ENCODE peak calls at places on chromosomes 1 and 21, in ten cellular contexts. One of them, this sample, is unnamed.

GRCh38 chr1:118786454-118787155 is 201.5 kb downstream of the TBX15 start:
- DNase-seq in SW480: no peak
- DNase-seq in caudate nucleus: no peak
- DNase-seq in tibial artery: no peak
- DNase-seq in lower lobe of right lung: no peak
- DNase-seq in iris pigment epithelial cell: no peak
- DNase-seq in stimulated activated CD4-positive, alpha-beta T cell treated with anti-CD3 and anti-CD28 coated beads, Interleukin-4, amount 100 ng/mL, for 24 hours: no peak
- DNase-seq in activated CD4-positive, alpha-beta T cell treated with anti-CD3 and anti-CD28 coated beads for 1 hour: no peak
- DNase-seq in body of pancreas: no peak
- DNase-seq in MM.1S: no peak
- DNase-seq in this sample: no peak

GRCh38 chr21:35204850-35205564 is 155.9 kb upstream of the RUNX1 start:
- DNase-seq in SW480: no peak
- DNase-seq in caudate nucleus: peak
- DNase-seq in tibial artery: peak
- DNase-seq in lower lobe of right lung: peak
- DNase-seq in iris pigment epithelial cell: peak
- DNase-seq in stimulated activated CD4-positive, alpha-beta T cell treated with anti-CD3 and anti-CD28 coated beads, Interleukin-4, amount 100 ng/mL, for 24 hours: peak
- DNase-seq in activated CD4-positive, alpha-beta T cell treated with anti-CD3 and anti-CD28 coated beads for 1 hour: no peak
- DNase-seq in body of pancreas: peak
- DNase-seq in MM.1S: no peak
- DNase-seq in this sample: no peak

GRCh38 chr1:39608906-39609305 is 30.5 kb downstream of the HEYL start:
- DNase-seq in SW480: no peak
- DNase-seq in caudate nucleus: no peak
- DNase-seq in tibial artery: no peak
- DNase-seq in lower lobe of right lung: no peak
- DNase-seq in iris pigment epithelial cell: no peak
- DNase-seq in stimulated activated CD4-positive, alpha-beta T cell treated with anti-CD3 and anti-CD28 coated beads, Interleukin-4, amount 100 ng/mL, for 24 hours: no peak
- DNase-seq in activated CD4-positive, alpha-beta T cell treated with anti-CD3 and anti-CD28 coated beads for 1 hour: no peak
- DNase-seq in body of pancreas: no peak
- DNase-seq in MM.1S: no peak
- DNase-seq in this sample: no peak

GRCh38 chr1:30444404-30444803 is 279.0 kb downstream of the MATN1 start:
- DNase-seq in SW480: no peak
- DNase-seq in caudate nucleus: no peak
- DNase-seq in tibial artery: peak
- DNase-seq in lower lobe of right lung: no peak
- DNase-seq in iris pigment epithelial cell: no peak
- DNase-seq in stimulated activated CD4-positive, alpha-beta T cell treated with anti-CD3 and anti-CD28 coated beads, Interleukin-4, amount 100 ng/mL, for 24 hours: no peak
- DNase-seq in activated CD4-positive, alpha-beta T cell treated with anti-CD3 and anti-CD28 coated beads for 1 hour: no peak
- DNase-seq in body of pancreas: no peak
- DNase-seq in MM.1S: no peak
- DNase-seq in this sample: no peak

GRCh38 chr1:155892801-155893200 is 18.3 kb downstream of the RIT1 start:
- DNase-seq in SW480: peak
- DNase-seq in caudate nucleus: no peak
- DNase-seq in tibial artery: no peak
- DNase-seq in lower lobe of right lung: no peak
- DNase-seq in iris pigment epithelial cell: peak
- DNase-seq in stimulated activated CD4-positive, alpha-beta T cell treated with anti-CD3 and anti-CD28 coated beads, Interleukin-4, amount 100 ng/mL, for 24 hours: no peak
- DNase-seq in activated CD4-positive, alpha-beta T cell treated with anti-CD3 and anti-CD28 coated beads for 1 hour: no peak
- DNase-seq in body of pancreas: no peak
- DNase-seq in MM.1S: no peak
- DNase-seq in this sample: no peak

GRCh38 chr1:108064255-108064654 is 99.3 kb upstream of the VAV3 start:
- DNase-seq in SW480: no peak
- DNase-seq in caudate nucleus: no peak
- DNase-seq in tibial artery: no peak
- DNase-seq in lower lobe of right lung: no peak
- DNase-seq in iris pigment epithelial cell: no peak
- DNase-seq in stimulated activated CD4-positive, alpha-beta T cell treated with anti-CD3 and anti-CD28 coated beads, Interleukin-4, amount 100 ng/mL, for 24 hours: no peak
- DNase-seq in activated CD4-positive, alpha-beta T cell treated with anti-CD3 and anti-CD28 coated beads for 1 hour: no peak
- DNase-seq in body of pancreas: no peak
- DNase-seq in MM.1S: no peak
- DNase-seq in this sample: no peak

GRCh38 chr1:110171134-110171733 is 20.9 kb downstream of the SLC6A17 start:
- DNase-seq in SW480: no peak
- DNase-seq in caudate nucleus: no peak
- DNase-seq in tibial artery: no peak
- DNase-seq in lower lobe of right lung: no peak
- DNase-seq in iris pigment epithelial cell: no peak
- DNase-seq in stimulated activated CD4-positive, alpha-beta T cell treated with anti-CD3 and anti-CD28 coated beads, Interleukin-4, amount 100 ng/mL, for 24 hours: no peak
- DNase-seq in activated CD4-positive, alpha-beta T cell treated with anti-CD3 and anti-CD28 coated beads for 1 hour: no peak
- DNase-seq in body of pancreas: no peak
- DNase-seq in MM.1S: no peak
- DNase-seq in this sample: no peak

GRCh38 chr1:228400692-228401454 is 5.8 kb downstream of the TRIM11 start:
- DNase-seq in SW480: no peak
- DNase-seq in caudate nucleus: no peak
- DNase-seq in tibial artery: peak
- DNase-seq in lower lobe of right lung: no peak
- DNase-seq in iris pigment epithelial cell: no peak
- DNase-seq in stimulated activated CD4-positive, alpha-beta T cell treated with anti-CD3 and anti-CD28 coated beads, Interleukin-4, amount 100 ng/mL, for 24 hours: no peak
- DNase-seq in activated CD4-positive, alpha-beta T cell treated with anti-CD3 and anti-CD28 coated beads for 1 hour: no peak
- DNase-seq in body of pancreas: no peak
- DNase-seq in MM.1S: no peak
- DNase-seq in this sample: no peak

GRCh38 chr1:156781585-156782186 is 14.4 kb downstream of the PRCC start:
- DNase-seq in SW480: no peak
- DNase-seq in caudate nucleus: no peak
- DNase-seq in tibial artery: no peak
- DNase-seq in lower lobe of right lung: no peak
- DNase-seq in iris pigment epithelial cell: peak
- DNase-seq in stimulated activated CD4-positive, alpha-beta T cell treated with anti-CD3 and anti-CD28 coated beads, Interleukin-4, amount 100 ng/mL, for 24 hours: no peak
- DNase-seq in activated CD4-positive, alpha-beta T cell treated with anti-CD3 and anti-CD28 coated beads for 1 hour: no peak
- DNase-seq in body of pancreas: no peak
- DNase-seq in MM.1S: no peak
- DNase-seq in this sample: no peak

GRCh38 chr1:218665216-218665615 is 320.1 kb downstream of the TGFB2 start:
- DNase-seq in SW480: no peak
- DNase-seq in caudate nucleus: no peak
- DNase-seq in tibial artery: peak
- DNase-seq in lower lobe of right lung: no peak
- DNase-seq in iris pigment epithelial cell: peak
- DNase-seq in stimulated activated CD4-positive, alpha-beta T cell treated with anti-CD3 and anti-CD28 coated beads, Interleukin-4, amount 100 ng/mL, for 24 hours: no peak
- DNase-seq in activated CD4-positive, alpha-beta T cell treated with anti-CD3 and anti-CD28 coated beads for 1 hour: no peak
- DNase-seq in body of pancreas: no peak
- DNase-seq in MM.1S: no peak
- DNase-seq in this sample: no peak

GRCh38 chr1:27485363-27485762 is 4.6 kb downstream of the WASF2 start:
- DNase-seq in SW480: no peak
- DNase-seq in caudate nucleus: no peak
- DNase-seq in tibial artery: no peak
- DNase-seq in lower lobe of right lung: no peak
- DNase-seq in iris pigment epithelial cell: no peak
- DNase-seq in stimulated activated CD4-positive, alpha-beta T cell treated with anti-CD3 and anti-CD28 coated beads, Interleukin-4, amount 100 ng/mL, for 24 hours: no peak
- DNase-seq in activated CD4-positive, alpha-beta T cell treated with anti-CD3 and anti-CD28 coated beads for 1 hour: no peak
- DNase-seq in body of pancreas: no peak
- DNase-seq in MM.1S: no peak
- DNase-seq in this sample: no peak

GRCh38 chr1:214983126-214983869 is 99.2 kb upstream of the KCNK2 start:
- DNase-seq in SW480: peak
- DNase-seq in caudate nucleus: no peak
- DNase-seq in tibial artery: no peak
- DNase-seq in lower lobe of right lung: no peak
- DNase-seq in iris pigment epithelial cell: peak
- DNase-seq in stimulated activated CD4-positive, alpha-beta T cell treated with anti-CD3 and anti-CD28 coated beads, Interleukin-4, amount 100 ng/mL, for 24 hours: no peak
- DNase-seq in activated CD4-positive, alpha-beta T cell treated with anti-CD3 and anti-CD28 coated beads for 1 hour: no peak
- DNase-seq in body of pancreas: no peak
- DNase-seq in MM.1S: no peak
- DNase-seq in this sample: no peak

GRCh38 chr1:59146651-59147358 is 150.1 kb upstream of the FGGY start:
- DNase-seq in SW480: peak
- DNase-seq in caudate nucleus: no peak
- DNase-seq in tibial artery: peak
- DNase-seq in lower lobe of right lung: peak
- DNase-seq in iris pigment epithelial cell: peak
- DNase-seq in stimulated activated CD4-positive, alpha-beta T cell treated with anti-CD3 and anti-CD28 coated beads, Interleukin-4, amount 100 ng/mL, for 24 hours: peak
- DNase-seq in activated CD4-positive, alpha-beta T cell treated with anti-CD3 and anti-CD28 coated beads for 1 hour: peak
- DNase-seq in body of pancreas: peak
- DNase-seq in MM.1S: peak
- DNase-seq in this sample: no peak

GRCh38 chr1:156533568-156534220 is 33.1 kb upstream of the MEF2D start:
- DNase-seq in SW480: no peak
- DNase-seq in caudate nucleus: no peak
- DNase-seq in tibial artery: no peak
- DNase-seq in lower lobe of right lung: no peak
- DNase-seq in iris pigment epithelial cell: no peak
- DNase-seq in stimulated activated CD4-positive, alpha-beta T cell treated with anti-CD3 and anti-CD28 coated beads, Interleukin-4, amount 100 ng/mL, for 24 hours: no peak
- DNase-seq in activated CD4-positive, alpha-beta T cell treated with anti-CD3 and anti-CD28 coated beads for 1 hour: no peak
- DNase-seq in body of pancreas: no peak
- DNase-seq in MM.1S: no peak
- DNase-seq in this sample: no peak

GRCh38 chr1:240831191-240831631 is 219.3 kb upstream of the GREM2 start:
- DNase-seq in SW480: no peak
- DNase-seq in caudate nucleus: no peak
- DNase-seq in tibial artery: no peak
- DNase-seq in lower lobe of right lung: no peak
- DNase-seq in iris pigment epithelial cell: peak
- DNase-seq in stimulated activated CD4-positive, alpha-beta T cell treated with anti-CD3 and anti-CD28 coated beads, Interleukin-4, amount 100 ng/mL, for 24 hours: no peak
- DNase-seq in activated CD4-positive, alpha-beta T cell treated with anti-CD3 and anti-CD28 coated beads for 1 hour: no peak
- DNase-seq in body of pancreas: no peak
- DNase-seq in MM.1S: no peak
- DNase-seq in this sample: no peak

GRCh38 chr1:10252508-10252907 is 42.1 kb downstream of the KIF1B start:
- DNase-seq in SW480: no peak
- DNase-seq in caudate nucleus: no peak
- DNase-seq in tibial artery: no peak
- DNase-seq in lower lobe of right lung: no peak
- DNase-seq in iris pigment epithelial cell: peak
- DNase-seq in stimulated activated CD4-positive, alpha-beta T cell treated with anti-CD3 and anti-CD28 coated beads, Interleukin-4, amount 100 ng/mL, for 24 hours: no peak
- DNase-seq in activated CD4-positive, alpha-beta T cell treated with anti-CD3 and anti-CD28 coated beads for 1 hour: no peak
- DNase-seq in body of pancreas: no peak
- DNase-seq in MM.1S: no peak
- DNase-seq in this sample: no peak

GRCh38 chr1:67748630-67749029 is 63.6 kb downstream of the GADD45A start:
- DNase-seq in SW480: peak
- DNase-seq in caudate nucleus: no peak
- DNase-seq in tibial artery: no peak
- DNase-seq in lower lobe of right lung: no peak
- DNase-seq in iris pigment epithelial cell: peak
- DNase-seq in stimulated activated CD4-positive, alpha-beta T cell treated with anti-CD3 and anti-CD28 coated beads, Interleukin-4, amount 100 ng/mL, for 24 hours: no peak
- DNase-seq in activated CD4-positive, alpha-beta T cell treated with anti-CD3 and anti-CD28 coated beads for 1 hour: no peak
- DNase-seq in body of pancreas: no peak
- DNase-seq in MM.1S: peak
- DNase-seq in this sample: no peak

GRCh38 chr1:71014110-71014509 is 33.5 kb downstream of the PTGER3 start:
- DNase-seq in SW480: peak
- DNase-seq in caudate nucleus: no peak
- DNase-seq in tibial artery: no peak
- DNase-seq in lower lobe of right lung: no peak
- DNase-seq in iris pigment epithelial cell: peak
- DNase-seq in stimulated activated CD4-positive, alpha-beta T cell treated with anti-CD3 and anti-CD28 coated beads, Interleukin-4, amount 100 ng/mL, for 24 hours: no peak
- DNase-seq in activated CD4-positive, alpha-beta T cell treated with anti-CD3 and anti-CD28 coated beads for 1 hour: no peak
- DNase-seq in body of pancreas: no peak
- DNase-seq in MM.1S: no peak
- DNase-seq in this sample: no peak

GRCh38 chr1:24309762-24310485 is 9.2 kb upstream of the GRHL3 start:
- DNase-seq in SW480: no peak
- DNase-seq in caudate nucleus: no peak
- DNase-seq in tibial artery: no peak
- DNase-seq in lower lobe of right lung: no peak
- DNase-seq in iris pigment epithelial cell: peak
- DNase-seq in stimulated activated CD4-positive, alpha-beta T cell treated with anti-CD3 and anti-CD28 coated beads, Interleukin-4, amount 100 ng/mL, for 24 hours: no peak
- DNase-seq in activated CD4-positive, alpha-beta T cell treated with anti-CD3 and anti-CD28 coated beads for 1 hour: no peak
- DNase-seq in body of pancreas: no peak
- DNase-seq in MM.1S: no peak
- DNase-seq in this sample: peak

GRCh38 chr21:25647632-25648031 is 8.6 kb downstream of the JAM2 start:
- DNase-seq in SW480: no peak
- DNase-seq in caudate nucleus: no peak
- DNase-seq in tibial artery: no peak
- DNase-seq in lower lobe of right lung: no peak
- DNase-seq in iris pigment epithelial cell: no peak
- DNase-seq in stimulated activated CD4-positive, alpha-beta T cell treated with anti-CD3 and anti-CD28 coated beads, Interleukin-4, amount 100 ng/mL, for 24 hours: no peak
- DNase-seq in activated CD4-positive, alpha-beta T cell treated with anti-CD3 and anti-CD28 coated beads for 1 hour: no peak
- DNase-seq in body of pancreas: no peak
- DNase-seq in MM.1S: no peak
- DNase-seq in this sample: no peak

GRCh38 chr1:237702161-237702560 is 188.6 kb downstream of the ZP4 start:
- DNase-seq in SW480: no peak
- DNase-seq in caudate nucleus: no peak
- DNase-seq in tibial artery: no peak
- DNase-seq in lower lobe of right lung: no peak
- DNase-seq in iris pigment epithelial cell: no peak
- DNase-seq in stimulated activated CD4-positive, alpha-beta T cell treated with anti-CD3 and anti-CD28 coated beads, Interleukin-4, amount 100 ng/mL, for 24 hours: no peak
- DNase-seq in activated CD4-positive, alpha-beta T cell treated with anti-CD3 and anti-CD28 coated beads for 1 hour: no peak
- DNase-seq in body of pancreas: no peak
- DNase-seq in MM.1S: peak
- DNase-seq in this sample: no peak

GRCh38 chr1:237670296-237670695 is 220.4 kb downstream of the ZP4 start:
- DNase-seq in SW480: no peak
- DNase-seq in caudate nucleus: no peak
- DNase-seq in tibial artery: no peak
- DNase-seq in lower lobe of right lung: no peak
- DNase-seq in iris pigment epithelial cell: no peak
- DNase-seq in stimulated activated CD4-positive, alpha-beta T cell treated with anti-CD3 and anti-CD28 coated beads, Interleukin-4, amount 100 ng/mL, for 24 hours: no peak
- DNase-seq in activated CD4-positive, alpha-beta T cell treated with anti-CD3 and anti-CD28 coated beads for 1 hour: no peak
- DNase-seq in body of pancreas: no peak
- DNase-seq in MM.1S: no peak
- DNase-seq in this sample: no peak

GRCh38 chr1:35777109-35777508 is 7.3 kb upstream of the CLSPN start:
- DNase-seq in SW480: no peak
- DNase-seq in caudate nucleus: no peak
- DNase-seq in tibial artery: no peak
- DNase-seq in lower lobe of right lung: no peak
- DNase-seq in iris pigment epithelial cell: no peak
- DNase-seq in stimulated activated CD4-positive, alpha-beta T cell treated with anti-CD3 and anti-CD28 coated beads, Interleukin-4, amount 100 ng/mL, for 24 hours: no peak
- DNase-seq in activated CD4-positive, alpha-beta T cell treated with anti-CD3 and anti-CD28 coated beads for 1 hour: no peak
- DNase-seq in body of pancreas: no peak
- DNase-seq in MM.1S: no peak
- DNase-seq in this sample: no peak

GRCh38 chr21:45055861-45056260 is 18.5 kb upstream of the ADARB1 start:
- DNase-seq in SW480: no peak
- DNase-seq in caudate nucleus: no peak
- DNase-seq in tibial artery: peak
- DNase-seq in lower lobe of right lung: no peak
- DNase-seq in iris pigment epithelial cell: no peak
- DNase-seq in stimulated activated CD4-positive, alpha-beta T cell treated with anti-CD3 and anti-CD28 coated beads, Interleukin-4, amount 100 ng/mL, for 24 hours: no peak
- DNase-seq in activated CD4-positive, alpha-beta T cell treated with anti-CD3 and anti-CD28 coated beads for 1 hour: no peak
- DNase-seq in body of pancreas: no peak
- DNase-seq in MM.1S: no peak
- DNase-seq in this sample: no peak

GRCh38 chr1:25122747-25123146 is 109.6 kb downstream of the SYF2 start:
- DNase-seq in SW480: no peak
- DNase-seq in caudate nucleus: no peak
- DNase-seq in tibial artery: no peak
- DNase-seq in lower lobe of right lung: no peak
- DNase-seq in iris pigment epithelial cell: no peak
- DNase-seq in stimulated activated CD4-positive, alpha-beta T cell treated with anti-CD3 and anti-CD28 coated beads, Interleukin-4, amount 100 ng/mL, for 24 hours: no peak
- DNase-seq in activated CD4-positive, alpha-beta T cell treated with anti-CD3 and anti-CD28 coated beads for 1 hour: no peak
- DNase-seq in body of pancreas: no peak
- DNase-seq in MM.1S: no peak
- DNase-seq in this sample: no peak

GRCh38 chr21:27793901-27794300 is 827.0 kb upstream of the ADAMTS5 start:
- DNase-seq in SW480: no peak
- DNase-seq in caudate nucleus: no peak
- DNase-seq in tibial artery: no peak
- DNase-seq in lower lobe of right lung: no peak
- DNase-seq in iris pigment epithelial cell: no peak
- DNase-seq in stimulated activated CD4-positive, alpha-beta T cell treated with anti-CD3 and anti-CD28 coated beads, Interleukin-4, amount 100 ng/mL, for 24 hours: no peak
- DNase-seq in activated CD4-positive, alpha-beta T cell treated with anti-CD3 and anti-CD28 coated beads for 1 hour: no peak
- DNase-seq in body of pancreas: no peak
- DNase-seq in MM.1S: no peak
- DNase-seq in this sample: no peak

GRCh38 chr1:201845331-201846083 is 16.6 kb downstream of the IPO9 start:
- DNase-seq in SW480: peak
- DNase-seq in caudate nucleus: no peak
- DNase-seq in tibial artery: no peak
- DNase-seq in lower lobe of right lung: no peak
- DNase-seq in iris pigment epithelial cell: peak
- DNase-seq in stimulated activated CD4-positive, alpha-beta T cell treated with anti-CD3 and anti-CD28 coated beads, Interleukin-4, amount 100 ng/mL, for 24 hours: no peak
- DNase-seq in activated CD4-positive, alpha-beta T cell treated with anti-CD3 and anti-CD28 coated beads for 1 hour: no peak
- DNase-seq in body of pancreas: no peak
- DNase-seq in MM.1S: no peak
- DNase-seq in this sample: no peak

GRCh38 chr1:156104065-156104810 is 10.3 kb upstream of the LMNA start:
- DNase-seq in SW480: peak
- DNase-seq in caudate nucleus: peak
- DNase-seq in tibial artery: peak
- DNase-seq in lower lobe of right lung: peak
- DNase-seq in iris pigment epithelial cell: peak
- DNase-seq in stimulated activated CD4-positive, alpha-beta T cell treated with anti-CD3 and anti-CD28 coated beads, Interleukin-4, amount 100 ng/mL, for 24 hours: peak
- DNase-seq in activated CD4-positive, alpha-beta T cell treated with anti-CD3 and anti-CD28 coated beads for 1 hour: no peak
- DNase-seq in body of pancreas: peak
- DNase-seq in MM.1S: no peak
- DNase-seq in this sample: no peak